ENCODE peak calls at places on chromosome 20, in ten cellular contexts. C, G, Q, A, J, H, U, B, V and S are unnamed samples.
A peak's percentile ranks its signal among the peaks of the same experiment; 100 is the strongest.

GRCh38 chr20:34022154-34022842 is 28.6 kb downstream of the RALY start:
- DNase-seq in C (no peak), G (no peak), Q (no peak), A (no peak), J (peak; percentile 63), H (no peak), U (no peak), B (no peak), V (no peak), S (peak; percentile 41)

GRCh38 chr20:21395666-21396044 is 1.7 kb downstream of the NKX2-4 start:
- DNase-seq in C (peak; percentile 22), G (no peak), Q (peak; percentile 67), A (no peak), J (peak; percentile 46), H (peak; percentile 53), U (no peak), B (no peak), V (peak; percentile 55), S (no peak)

GRCh38 chr20:45436732-45437485 is 21.0 kb downstream of the PIGT start:
- DNase-seq in C (peak; percentile 90), G (peak; percentile 90), Q (peak; percentile 91), A (peak; percentile 83), J (peak; percentile 80), H (peak; percentile 94), U (peak; percentile 69), B (peak; percentile 75), V (peak; percentile 84), S (peak; percentile 90)

GRCh38 chr20:44836596-44837120 is 26.3 kb upstream of the RIMS4 start:
- DNase-seq in C (no peak), G (no peak), Q (no peak), A (no peak), J (no peak), H (no peak), U (no peak), B (no peak), V (no peak), S (no peak)

GRCh38 chr20:48803522-48804053 is 24.2 kb downstream of the PREX1 start:
- DNase-seq in C (no peak), G (no peak), Q (no peak), A (no peak), J (no peak), H (no peak), U (no peak), B (no peak), V (no peak), S (no peak)

GRCh38 chr20:38645318-38645717 is 43.7 kb downstream of the ARHGAP40 start:
- DNase-seq in C (no peak), G (no peak), Q (no peak), A (no peak), J (no peak), H (no peak), U (no peak), B (no peak), V (no peak), S (no peak)

GRCh38 chr20:24588047-24588635 is 118.7 kb downstream of the SYNDIG1 start:
- DNase-seq in C (no peak), G (no peak), Q (no peak), A (no peak), J (no peak), H (no peak), U (no peak), B (no peak), V (no peak), S (no peak)

GRCh38 chr20:33071198-33071597 is 8.2 kb upstream of the BPIFB4 start:
- DNase-seq in C (no peak), G (no peak), Q (no peak), A (no peak), J (no peak), H (no peak), U (no peak), B (no peak), V (no peak), S (no peak)

GRCh38 chr20:41534842-41535241 is 83.3 kb downstream of the CHD6 start:
- DNase-seq in C (no peak), G (no peak), Q (no peak), A (no peak), J (no peak), H (no peak), U (no peak), B (peak; percentile 22), V (no peak), S (peak; percentile 24)

GRCh38 chr20:21840991-21841390 is 135.5 kb downstream of the PAX1 start:
- DNase-seq in C (no peak), G (no peak), Q (no peak), A (no peak), J (no peak), H (no peak), U (no peak), B (no peak), V (no peak), S (no peak)

GRCh38 chr20:49956689-49957443 is 20.7 kb downstream of the RNF114 start:
- DNase-seq in C (no peak), G (no peak), Q (no peak), A (no peak), J (no peak), H (no peak), U (no peak), B (no peak), V (no peak), S (no peak)

GRCh38 chr20:5149892-5150225 is 23.1 kb downstream of the CDS2 start:
- DNase-seq in C (no peak), G (no peak), Q (no peak), A (no peak), J (no peak), H (no peak), U (no peak), B (no peak), V (no peak), S (no peak)

GRCh38 chr20:1307571-1307971 is 21.4 kb downstream of the SDCBP2 start:
- DNase-seq in C (no peak), G (no peak), Q (no peak), A (no peak), J (no peak), H (no peak), U (no peak), B (no peak), V (no peak), S (no peak)

GRCh38 chr20:46743088-46743487 is 33.6 kb downstream of the SLC2A10 start:
- DNase-seq in C (no peak), G (no peak), Q (no peak), A (no peak), J (peak; percentile 42), H (no peak), U (no peak), B (no peak), V (no peak), S (no peak)

GRCh38 chr20:59483481-59483880 is 120.9 kb upstream of the PHACTR3 start:
- DNase-seq in C (no peak), G (no peak), Q (no peak), A (no peak), J (no peak), H (no peak), U (no peak), B (no peak), V (no peak), S (no peak)

GRCh38 chr20:58223358-58223941 is 5.0 kb downstream of the ANKRD60 start:
- DNase-seq in C (no peak), G (no peak), Q (peak; percentile 59), A (no peak), J (no peak), H (peak; percentile 45), U (no peak), B (no peak), V (no peak), S (no peak)

GRCh38 chr20:23415958-23416583 is 5.2 kb downstream of the NAPB start:
- DNase-seq in C (no peak), G (no peak), Q (no peak), A (no peak), J (peak; percentile 6), H (no peak), U (no peak), B (no peak), V (no peak), S (peak; percentile 59)

GRCh38 chr20:62614085-62614960 is 28.0 kb upstream of the SLCO4A1 start:
- DNase-seq in C (no peak), G (no peak), Q (no peak), A (no peak), J (no peak), H (no peak), U (no peak), B (no peak), V (no peak), S (no peak)

GRCh38 chr20:4260102-4260501 is 244.7 kb upstream of the RNF24 start:
- DNase-seq in C (no peak), G (no peak), Q (no peak), A (no peak), J (no peak), H (no peak), U (no peak), B (no peak), V (no peak), S (no peak)

GRCh38 chr20:6014957-6015356 is 38.9 kb downstream of the LRRN4 start:
- DNase-seq in C (no peak), G (no peak), Q (no peak), A (no peak), J (no peak), H (no peak), U (no peak), B (no peak), V (no peak), S (no peak)

GRCh38 chr20:51532577-51533191 is 9.8 kb downstream of the NFATC2 start:
- DNase-seq in C (no peak), G (peak; percentile 37), Q (peak; percentile 44), A (no peak), J (no peak), H (peak; percentile 38), U (no peak), B (no peak), V (no peak), S (peak; percentile 46)

GRCh38 chr20:61896058-61896961 is 169.4 kb downstream of the TAF4 start:
- DNase-seq in C (no peak), G (peak; percentile 39), Q (peak; percentile 51), A (no peak), J (peak; percentile 54), H (peak; percentile 33), U (no peak), B (peak; percentile 27), V (peak; percentile 74), S (peak; percentile 43)

GRCh38 chr20:49676581-49677291 is 36.9 kb downstream of the B4GALT5 start:
- DNase-seq in C (no peak), G (peak; percentile 68), Q (peak; percentile 51), A (no peak), J (no peak), H (peak; percentile 40), U (no peak), B (peak; percentile 67), V (no peak), S (peak; percentile 82)

GRCh38 chr20:19012671-19013070 is 199.1 kb downstream of the SCP2D1 start:
- DNase-seq in C (no peak), G (no peak), Q (no peak), A (no peak), J (peak; percentile 31), H (no peak), U (no peak), B (no peak), V (no peak), S (no peak)

GRCh38 chr20:25865715-25866656 is 169.3 kb upstream of the ZNF337 start:
- DNase-seq in C (peak; percentile 65), G (peak; percentile 73), Q (peak; percentile 86), A (peak; percentile 55), J (peak; percentile 84), H (peak; percentile 78), U (peak; percentile 53), B (peak; percentile 66), V (peak; percentile 89), S (peak; percentile 82)

GRCh38 chr20:50320910-50321796 is 130.5 kb downstream of the CEBPB start:
- DNase-seq in C (no peak), G (peak; percentile 93), Q (peak; percentile 65), A (no peak), J (peak; percentile 94), H (peak; percentile 66), U (peak; percentile 83), B (peak; percentile 97), V (peak; percentile 94), S (peak; percentile 98)

GRCh38 chr20:4609511-4609910 is 112.2 kb upstream of the PRND start:
- DNase-seq in C (no peak), G (no peak), Q (no peak), A (no peak), J (peak; percentile 44), H (no peak), U (no peak), B (no peak), V (no peak), S (no peak)

GRCh38 chr20:1900321-1900791 is 5.1 kb downstream of the SIRPA start:
- DNase-seq in C (no peak), G (peak; percentile 71), Q (no peak), A (no peak), J (peak; percentile 98), H (no peak), U (peak; percentile 48), B (peak; percentile 75), V (peak; percentile 90), S (peak; percentile 77)